ENCODE peak calls at places on chromosomes 5 and 9, in eight cellular contexts. One of them, this sample, is unnamed.
A peak's percentile ranks its signal among the peaks of the same experiment; 100 is the strongest.

GRCh38 chr5:137376127-137376526 is 123.0 kb downstream of the SPOCK1 start:
- DNase-seq in left ventricle myocardium inferior: peak; percentile 57
- DNase-seq in breast epithelium: no peak
- DNase-seq in transverse colon: no peak
- DNase-seq in kidney: no peak
- DNase-seq in uterus: no peak
- DNase-seq in neural progenitor cell: no peak
- DNase-seq in stomach: no peak
- DNase-seq in this sample: no peak

GRCh38 chr5:150604894-150605440 is 35.5 kb upstream of the SYNPO start:
- DNase-seq in left ventricle myocardium inferior: peak; percentile 3
- DNase-seq in breast epithelium: no peak
- DNase-seq in transverse colon: no peak
- DNase-seq in kidney: peak; percentile 9
- DNase-seq in uterus: no peak
- DNase-seq in neural progenitor cell: no peak
- DNase-seq in stomach: no peak
- DNase-seq in this sample: no peak

GRCh38 chr5:156815988-156816599 is 34.0 kb upstream of the PPP1R2B start:
- DNase-seq in left ventricle myocardium inferior: no peak
- DNase-seq in breast epithelium: no peak
- DNase-seq in transverse colon: peak; percentile 17
- DNase-seq in kidney: no peak
- DNase-seq in uterus: no peak
- DNase-seq in neural progenitor cell: peak; percentile 64
- DNase-seq in stomach: no peak
- DNase-seq in this sample: peak; percentile 60

GRCh38 chr5:50968296-50969206 is 302.1 kb downstream of the PARP8 start:
- DNase-seq in left ventricle myocardium inferior: no peak
- DNase-seq in breast epithelium: no peak
- DNase-seq in transverse colon: no peak
- DNase-seq in kidney: no peak
- DNase-seq in uterus: no peak
- DNase-seq in neural progenitor cell: peak; percentile 92
- DNase-seq in stomach: no peak
- DNase-seq in this sample: no peak

GRCh38 chr9:127898433-127899199 is 787 bp downstream of the ST6GALNAC6 start:
- DNase-seq in left ventricle myocardium inferior: no peak
- DNase-seq in breast epithelium: peak; percentile 60
- DNase-seq in transverse colon: peak; percentile 40
- DNase-seq in kidney: peak; percentile 88
- DNase-seq in uterus: peak; percentile 71
- DNase-seq in neural progenitor cell: peak; percentile 61
- DNase-seq in stomach: no peak
- DNase-seq in this sample: peak; percentile 67

GRCh38 chr9:2134391-2134790 is 119.2 kb downstream of the SMARCA2 start:
- DNase-seq in left ventricle myocardium inferior: no peak
- DNase-seq in breast epithelium: no peak
- DNase-seq in transverse colon: no peak
- DNase-seq in kidney: no peak
- DNase-seq in uterus: no peak
- DNase-seq in neural progenitor cell: no peak
- DNase-seq in stomach: no peak
- DNase-seq in this sample: no peak

GRCh38 chr9:98551511-98552286 is 157.0 kb downstream of the GABBR2 start:
- DNase-seq in left ventricle myocardium inferior: no peak
- DNase-seq in breast epithelium: peak; percentile 2
- DNase-seq in transverse colon: no peak
- DNase-seq in kidney: no peak
- DNase-seq in uterus: no peak
- DNase-seq in neural progenitor cell: no peak
- DNase-seq in stomach: no peak
- DNase-seq in this sample: no peak

GRCh38 chr9:86994231-86994630 is 46.9 kb upstream of the GAS1 start:
- DNase-seq in left ventricle myocardium inferior: no peak
- DNase-seq in breast epithelium: no peak
- DNase-seq in transverse colon: no peak
- DNase-seq in kidney: no peak
- DNase-seq in uterus: no peak
- DNase-seq in neural progenitor cell: no peak
- DNase-seq in stomach: no peak
- DNase-seq in this sample: no peak

GRCh38 chr5:17714186-17714585 is 79.9 kb downstream of the TAF11L14 start:
- DNase-seq in left ventricle myocardium inferior: no peak
- DNase-seq in breast epithelium: no peak
- DNase-seq in transverse colon: no peak
- DNase-seq in kidney: no peak
- DNase-seq in uterus: no peak
- DNase-seq in neural progenitor cell: no peak
- DNase-seq in stomach: no peak
- DNase-seq in this sample: no peak

GRCh38 chr5:128988476-128988875 is 23.2 kb downstream of the SLC27A6 start:
- DNase-seq in left ventricle myocardium inferior: no peak
- DNase-seq in breast epithelium: no peak
- DNase-seq in transverse colon: no peak
- DNase-seq in kidney: no peak
- DNase-seq in uterus: no peak
- DNase-seq in neural progenitor cell: no peak
- DNase-seq in stomach: no peak
- DNase-seq in this sample: no peak

GRCh38 chr5:95530441-95530840 is 24.3 kb downstream of the SKIC3 start:
- DNase-seq in left ventricle myocardium inferior: no peak
- DNase-seq in breast epithelium: no peak
- DNase-seq in transverse colon: no peak
- DNase-seq in kidney: no peak
- DNase-seq in uterus: no peak
- DNase-seq in neural progenitor cell: no peak
- DNase-seq in stomach: no peak
- DNase-seq in this sample: no peak

GRCh38 chr9:419571-420156 is 205.0 kb downstream of the DOCK8 start:
- DNase-seq in left ventricle myocardium inferior: no peak
- DNase-seq in breast epithelium: no peak
- DNase-seq in transverse colon: no peak
- DNase-seq in kidney: no peak
- DNase-seq in uterus: no peak
- DNase-seq in neural progenitor cell: no peak
- DNase-seq in stomach: peak; percentile 28
- DNase-seq in this sample: no peak

GRCh38 chr5:174374206-174374605 is 328.7 kb downstream of the NSG2 start:
- DNase-seq in left ventricle myocardium inferior: no peak
- DNase-seq in breast epithelium: no peak
- DNase-seq in transverse colon: no peak
- DNase-seq in kidney: no peak
- DNase-seq in uterus: no peak
- DNase-seq in neural progenitor cell: no peak
- DNase-seq in stomach: no peak
- DNase-seq in this sample: no peak

GRCh38 chr5:73296772-73297171 is 123.8 kb downstream of the TMEM174 start:
- DNase-seq in left ventricle myocardium inferior: no peak
- DNase-seq in breast epithelium: no peak
- DNase-seq in transverse colon: no peak
- DNase-seq in kidney: no peak
- DNase-seq in uterus: no peak
- DNase-seq in neural progenitor cell: no peak
- DNase-seq in stomach: no peak
- DNase-seq in this sample: no peak

GRCh38 chr9:130844028-130844427 is 9.0 kb downstream of the ABL1 start:
- DNase-seq in left ventricle myocardium inferior: peak; percentile 36
- DNase-seq in breast epithelium: no peak
- DNase-seq in transverse colon: no peak
- DNase-seq in kidney: no peak
- DNase-seq in uterus: no peak
- DNase-seq in neural progenitor cell: no peak
- DNase-seq in stomach: no peak
- DNase-seq in this sample: no peak
- H3K4me1 ChIP-seq in left ventricle myocardium inferior: peaks cover 100% of the 10 kb centered on the region
- H3K4me1 ChIP-seq in breast epithelium: peaks cover 13% of the 10 kb centered on the region
- H3K4me1 ChIP-seq in transverse colon: peaks cover 93% of the 10 kb centered on the region
- H3K4me1 ChIP-seq in kidney: peaks cover 33% of the 10 kb centered on the region
- H3K4me1 ChIP-seq in uterus: peaks cover 29% of the 10 kb centered on the region
- H3K4me1 ChIP-seq in neural progenitor cell: peaks cover 48% of the 10 kb centered on the region
- H3K4me1 ChIP-seq in stomach: peaks cover 99% of the 10 kb centered on the region
- H3K4me1 ChIP-seq in this sample: peaks cover 34% of the 10 kb centered on the region

GRCh38 chr9:14347408-14348224 is 33.7 kb upstream of the NFIB start:
- DNase-seq in left ventricle myocardium inferior: peak; percentile 69
- DNase-seq in breast epithelium: peak; percentile 76
- DNase-seq in transverse colon: peak; percentile 28
- DNase-seq in kidney: peak; percentile 70
- DNase-seq in uterus: peak; percentile 46
- DNase-seq in neural progenitor cell: peak; percentile 68
- DNase-seq in stomach: no peak
- DNase-seq in this sample: peak; percentile 57

GRCh38 chr9:14346826-14347407 is 33.0 kb upstream of the NFIB start:
- DNase-seq in left ventricle myocardium inferior: peak; percentile 52
- DNase-seq in breast epithelium: no peak
- DNase-seq in transverse colon: no peak
- DNase-seq in kidney: no peak
- DNase-seq in uterus: no peak
- DNase-seq in neural progenitor cell: peak; percentile 52
- DNase-seq in stomach: no peak
- DNase-seq in this sample: no peak

GRCh38 chr9:14345586-14346237 is 31.8 kb upstream of the NFIB start:
- DNase-seq in left ventricle myocardium inferior: no peak
- DNase-seq in breast epithelium: no peak
- DNase-seq in transverse colon: no peak
- DNase-seq in kidney: no peak
- DNase-seq in uterus: no peak
- DNase-seq in neural progenitor cell: peak; percentile 70
- DNase-seq in stomach: no peak
- DNase-seq in this sample: no peak

GRCh38 chr9:14344846-14345585 is 31.1 kb upstream of the NFIB start:
- DNase-seq in left ventricle myocardium inferior: no peak
- DNase-seq in breast epithelium: no peak
- DNase-seq in transverse colon: no peak
- DNase-seq in kidney: no peak
- DNase-seq in uterus: no peak
- DNase-seq in neural progenitor cell: peak; percentile 58
- DNase-seq in stomach: no peak
- DNase-seq in this sample: no peak

DNA sequence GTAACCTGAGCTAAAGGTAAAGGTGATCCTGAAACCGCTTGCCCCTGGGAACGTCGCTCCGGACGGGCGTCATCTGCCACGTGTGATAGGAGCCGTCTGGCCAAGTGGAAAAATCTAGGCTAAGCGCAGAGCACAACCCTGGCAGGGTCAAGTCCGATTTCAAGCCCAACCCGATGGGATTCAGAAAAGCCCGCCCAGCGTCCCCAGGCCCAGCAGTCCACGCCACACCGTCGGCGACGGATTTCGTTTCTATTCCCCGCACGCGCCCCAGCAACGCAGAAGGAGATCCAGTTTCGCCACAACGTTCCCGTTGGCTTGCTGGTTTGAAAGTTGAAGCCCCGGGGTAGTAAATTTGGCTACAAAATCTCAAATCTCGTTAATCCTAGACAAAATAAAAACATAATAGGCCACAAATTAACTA is 32.4 kb upstream of the NFIB start:
- DNase-seq in left ventricle myocardium inferior: peak; percentile 41
- DNase-seq in breast epithelium: no peak
- DNase-seq in transverse colon: no peak
- DNase-seq in kidney: no peak
- DNase-seq in uterus: no peak
- DNase-seq in neural progenitor cell: peak; percentile 47
- DNase-seq in stomach: no peak
- DNase-seq in this sample: no peak
- H3K4me3 ChIP-seq in left ventricle myocardium inferior: peak overlapping the region; percentile 73
- H3K4me3 ChIP-seq in breast epithelium: peak overlapping the region; percentile 70
- H3K4me3 ChIP-seq in transverse colon: peak overlapping the region; percentile 31
- H3K4me3 ChIP-seq in kidney: peak overlapping the region; percentile 71
- H3K4me3 ChIP-seq in uterus: no peak overlapping the region
- H3K4me3 ChIP-seq in neural progenitor cell: peak overlapping the region; percentile 46
- H3K4me3 ChIP-seq in stomach: peak overlapping the region; percentile 49
- H3K4me3 ChIP-seq in this sample: no peak overlapping the region

GRCh38 chr9:103210607-103211006 is 215.5 kb downstream of the CYLC2 start:
- DNase-seq in left ventricle myocardium inferior: no peak
- DNase-seq in breast epithelium: no peak
- DNase-seq in transverse colon: no peak
- DNase-seq in kidney: no peak
- DNase-seq in uterus: no peak
- DNase-seq in neural progenitor cell: no peak
- DNase-seq in stomach: no peak
- DNase-seq in this sample: no peak
- H3K9me3 ChIP-seq in left ventricle myocardium inferior: peaks cover 40% of the 10 kb centered on the region
- H3K9me3 ChIP-seq in breast epithelium: no peaks in the 10 kb centered on the region
- H3K9me3 ChIP-seq in transverse colon: peaks cover 6% of the 10 kb centered on the region
- H3K9me3 ChIP-seq in kidney: peaks cover 6% of the 10 kb centered on the region
- H3K9me3 ChIP-seq in uterus: no peaks in the 10 kb centered on the region
- H3K9me3 ChIP-seq in neural progenitor cell: peaks cover 4% of the 10 kb centered on the region
- H3K9me3 ChIP-seq in stomach: no peaks in the 10 kb centered on the region
- H3K9me3 ChIP-seq in this sample: peaks cover 29% of the 10 kb centered on the region

GRCh38 chr9:120391691-120392090 is 188.3 kb downstream of the CDK5RAP2 start:
- DNase-seq in left ventricle myocardium inferior: no peak
- DNase-seq in breast epithelium: no peak
- DNase-seq in transverse colon: no peak
- DNase-seq in kidney: no peak
- DNase-seq in uterus: no peak
- DNase-seq in neural progenitor cell: no peak
- DNase-seq in stomach: no peak
- DNase-seq in this sample: no peak

GRCh38 chr9:120392711-120393110 is 187.3 kb downstream of the CDK5RAP2 start:
- DNase-seq in left ventricle myocardium inferior: no peak
- DNase-seq in breast epithelium: no peak
- DNase-seq in transverse colon: no peak
- DNase-seq in kidney: no peak
- DNase-seq in uterus: no peak
- DNase-seq in neural progenitor cell: no peak
- DNase-seq in stomach: no peak
- DNase-seq in this sample: no peak

GRCh38 chr9:120393386-120394057 is 186.4 kb downstream of the CDK5RAP2 start:
- DNase-seq in left ventricle myocardium inferior: no peak
- DNase-seq in breast epithelium: no peak
- DNase-seq in transverse colon: no peak
- DNase-seq in kidney: no peak
- DNase-seq in uterus: no peak
- DNase-seq in neural progenitor cell: no peak
- DNase-seq in stomach: no peak
- DNase-seq in this sample: no peak

GRCh38 chr9:120390637-120391190 is 189.3 kb downstream of the CDK5RAP2 start:
- DNase-seq in left ventricle myocardium inferior: no peak
- DNase-seq in breast epithelium: no peak
- DNase-seq in transverse colon: no peak
- DNase-seq in kidney: no peak
- DNase-seq in uterus: no peak
- DNase-seq in neural progenitor cell: no peak
- DNase-seq in stomach: no peak
- DNase-seq in this sample: no peak

DNA sequence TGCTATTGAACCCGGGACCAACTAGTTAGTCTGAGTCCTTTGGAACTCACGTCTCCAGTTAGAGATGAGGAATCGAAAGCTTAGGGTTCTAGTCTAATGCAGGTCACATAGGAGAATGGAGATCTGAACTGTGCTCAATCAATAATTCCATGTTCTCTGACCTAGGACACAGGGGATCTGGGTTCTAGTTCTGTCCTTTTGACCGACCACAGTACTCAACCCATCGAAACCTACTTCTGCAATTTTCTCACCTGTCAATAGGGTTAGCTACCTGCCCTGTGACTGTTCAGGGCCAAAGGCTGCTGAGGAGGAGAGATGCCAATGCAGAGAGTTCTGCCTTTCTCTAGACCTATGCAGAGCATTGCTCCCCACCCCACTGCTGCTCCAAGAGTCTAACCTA is 187.7 kb downstream of the CDK5RAP2 start:
- DNase-seq in left ventricle myocardium inferior: no peak
- DNase-seq in breast epithelium: no peak
- DNase-seq in transverse colon: no peak
- DNase-seq in kidney: no peak
- DNase-seq in uterus: no peak
- DNase-seq in neural progenitor cell: no peak
- DNase-seq in stomach: no peak
- DNase-seq in this sample: no peak
- H3K4me1 ChIP-seq in left ventricle myocardium inferior: peaks cover 16% of the 10 kb centered on the region
- H3K4me1 ChIP-seq in breast epithelium: no peaks in the 10 kb centered on the region
- H3K4me1 ChIP-seq in transverse colon: peaks cover 1% of the 10 kb centered on the region
- H3K4me1 ChIP-seq in kidney: peaks cover 3% of the 10 kb centered on the region
- H3K4me1 ChIP-seq in uterus: no peaks in the 10 kb centered on the region
- H3K4me1 ChIP-seq in neural progenitor cell: no peaks in the 10 kb centered on the region
- H3K4me1 ChIP-seq in stomach: peaks cover 8% of the 10 kb centered on the region
- H3K4me1 ChIP-seq in this sample: no peaks in the 10 kb centered on the region

This sample was measured in mucosa of descending colon.